ENCODE peak calls at places on chromosome 19, in ten cellular contexts. B is DND-41, E is neuronal stem cell, A is IMR-90, I is mammary epithelial cell, W is hepatocyte, Q is endothelial cell of umbilical vein, N is fibroblast of lung, K is PC-3, X is HepG2. U is an unnamed sample. For H3K27me3, the result is how much of the 10 kb centered on the place peaks cover.

GRCh38 chr19:54473071-54473941 is at the start of gene CDC42EP5:
- DNase-seq in B (no peak), E (no peak), A (peak), I (peak), W (peak), Q (peak), N (peak), K (no peak), X (no peak), U (no peak)

GRCh38 chr19:3284759-3285646 is 60.5 kb downstream of the CELF5 start:
- DNase-seq in B (peak), E (peak), A (peak), I (peak), W (peak), Q (peak), N (peak), K (peak), X (peak), U (peak)

GRCh38 chr19:11554160-11554559 is 4.9 kb downstream of the ELOF1 start:
- DNase-seq in B (no peak), E (no peak), A (no peak), I (no peak), W (no peak), Q (no peak), N (no peak), K (no peak), X (no peak), U (no peak)

GRCh38 chr19:15181394-15181793 is 19.4 kb downstream of the NOTCH3 start:
- DNase-seq in B (no peak), E (no peak), A (no peak), I (no peak), W (no peak), Q (no peak), N (no peak), K (no peak), X (no peak), U (no peak)

GRCh38 chr19:54684537-54684936 is 21.8 kb downstream of the LILRB4 start:
- DNase-seq in B (peak), E (no peak), A (no peak), I (peak), W (no peak), Q (no peak), N (no peak), K (peak), X (peak), U (no peak)

GRCh38 chr19:46211201-46211881 is 18.2 kb upstream of the IGFL1 start:
- DNase-seq in B (no peak), E (no peak), A (no peak), I (peak), W (peak), Q (peak), N (no peak), K (peak), X (no peak), U (peak)

GRCh38 chr19:7257148-7258041 is 36.8 kb downstream of the INSR start:
- DNase-seq in B (no peak), E (no peak), A (peak), I (peak), W (peak), Q (peak), N (peak), K (peak), X (peak), U (peak)

GRCh38 chr19:49593233-49594113 is 2.5 kb downstream of the PRR12 start:
- DNase-seq in B (peak), E (peak), A (peak), I (peak), W (peak), Q (peak), N (peak), K (peak), X (no peak), U (no peak)

GRCh38 chr19:4371209-4371897 is 28.0 kb downstream of the MPND start:
- DNase-seq in B (no peak), E (no peak), A (no peak), I (no peak), W (no peak), Q (no peak), N (no peak), K (no peak), X (no peak), U (no peak)

GRCh38 chr19:30375651-30376050 is 3.5 kb downstream of the ZNF536 start:
- DNase-seq in B (no peak), E (no peak), A (no peak), I (no peak), W (no peak), Q (no peak), N (no peak), K (no peak), X (no peak), U (no peak)

GRCh38 chr19:39194832-39195542 is 1.8 kb upstream of the NCCRP1 start:
- DNase-seq in B (no peak), E (no peak), A (no peak), I (no peak), W (no peak), Q (no peak), N (no peak), K (peak), X (no peak), U (no peak)

GRCh38 chr19:42176990-42177685 is 40.3 kb downstream of the DEDD2 start:
- DNase-seq in B (peak), E (peak), A (peak), I (peak), W (peak), Q (peak), N (peak), K (peak), X (peak), U (no peak)

GRCh38 chr19:45344621-45345505 is 4.3 kb downstream of the KLC3 start:
- DNase-seq in B (no peak), E (no peak), A (no peak), I (peak), W (no peak), Q (no peak), N (no peak), K (no peak), X (no peak), U (no peak)

GRCh38 chr19:15123900-15124299 is 16.7 kb downstream of the SYDE1 start:
- DNase-seq in B (no peak), E (no peak), A (no peak), I (no peak), W (no peak), Q (no peak), N (no peak), K (no peak), X (no peak), U (no peak)

DNA sequence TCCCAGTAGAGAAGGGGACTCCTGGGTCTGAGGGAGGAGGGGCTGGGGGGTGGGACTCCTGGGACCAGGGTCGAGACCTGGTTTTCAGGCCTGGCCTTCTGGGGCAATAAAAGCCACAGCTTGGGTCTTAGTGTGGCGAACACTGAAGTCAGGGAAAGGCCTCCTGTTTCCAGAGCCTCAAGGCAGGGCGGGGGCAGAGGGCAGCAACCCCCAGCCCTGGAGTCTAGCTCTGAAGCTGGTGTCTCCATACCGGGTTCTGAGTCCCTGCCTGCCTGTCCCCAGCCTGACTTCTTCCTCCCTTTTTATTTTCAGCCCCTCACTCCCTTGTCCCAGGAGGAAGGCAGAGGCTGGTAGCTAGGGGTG is 291 bp upstream of the GRIN2D start:
- DNase-seq in B (no peak), E (no peak), A (no peak), I (no peak), W (no peak), Q (no peak), N (no peak), K (no peak), X (no peak), U (no peak)
- H3K27me3 ChIP-seq in B (under half), E (under half), A (half or more), I (under half), W (under half), Q (under half), N (under half), K (under half), X (under half), U (under half)

GRCh38 chr19:35350591-35350990 is 2.9 kb downstream of the FFAR1 start:
- DNase-seq in B (no peak), E (no peak), A (no peak), I (no peak), W (no peak), Q (no peak), N (no peak), K (no peak), X (no peak), U (no peak)

GRCh38 chr19:35352448-35353304 is 5.0 kb downstream of the FFAR1 start:
- DNase-seq in B (peak), E (peak), A (peak), I (peak), W (peak), Q (peak), N (peak), K (peak), X (peak), U (peak)

GRCh38 chr19:35353635-35354034 is 4.6 kb upstream of the FFAR3 start:
- DNase-seq in B (no peak), E (no peak), A (no peak), I (no peak), W (no peak), Q (no peak), N (peak), K (no peak), X (no peak), U (no peak)

GRCh38 chr19:35351441-35352176 is 3.9 kb downstream of the FFAR1 start:
- DNase-seq in B (no peak), E (no peak), A (no peak), I (no peak), W (no peak), Q (no peak), N (no peak), K (no peak), X (no peak), U (no peak)

DNA sequence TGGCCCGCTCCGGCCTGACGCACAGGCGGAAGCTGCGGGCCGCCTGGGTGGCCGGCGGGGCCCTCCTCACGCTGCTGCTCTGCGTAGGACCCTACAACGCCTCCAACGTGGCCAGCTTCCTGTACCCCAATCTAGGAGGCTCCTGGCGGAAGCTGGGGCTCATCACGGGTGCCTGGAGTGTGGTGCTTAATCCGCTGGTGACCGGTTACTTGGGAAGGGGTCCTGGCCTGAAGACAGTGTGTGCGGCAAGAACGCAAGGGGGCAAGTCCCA is 4.4 kb downstream of the FFAR1 start:
- DNase-seq in B (no peak), E (no peak), A (no peak), I (no peak), W (no peak), Q (no peak), N (no peak), K (no peak), X (no peak), U (no peak)
- H3K4me2 ChIP-seq in B (no peak), E (no peak), A (no peak), I (no peak), W (no peak), Q (no peak), N (no peak), K (no peak), X (no peak), U (no peak)

GRCh38 chr19:51751655-51752054 is at the start of gene FPR1:
- DNase-seq in B (no peak), E (no peak), A (no peak), I (peak), W (no peak), Q (no peak), N (no peak), K (peak), X (no peak), U (peak)
- H2AFZ ChIP-seq in B (no peak), E (no peak), A (no peak), I (peak), W (no peak), Q (no peak), N (no peak), K (no peak), X (no peak), U (peak)

GRCh38 chr19:19139876-19140229 is 1.6 kb upstream of the TMEM161A start:
- DNase-seq in B (no peak), E (no peak), A (no peak), I (no peak), W (no peak), Q (no peak), N (no peak), K (no peak), X (no peak), U (no peak)
- H3K27me3 ChIP-seq in B (under half), E (under half), A (under half), I (under half), W (under half), Q (under half), N (under half), K (under half), X (under half), U (under half)

DNA sequence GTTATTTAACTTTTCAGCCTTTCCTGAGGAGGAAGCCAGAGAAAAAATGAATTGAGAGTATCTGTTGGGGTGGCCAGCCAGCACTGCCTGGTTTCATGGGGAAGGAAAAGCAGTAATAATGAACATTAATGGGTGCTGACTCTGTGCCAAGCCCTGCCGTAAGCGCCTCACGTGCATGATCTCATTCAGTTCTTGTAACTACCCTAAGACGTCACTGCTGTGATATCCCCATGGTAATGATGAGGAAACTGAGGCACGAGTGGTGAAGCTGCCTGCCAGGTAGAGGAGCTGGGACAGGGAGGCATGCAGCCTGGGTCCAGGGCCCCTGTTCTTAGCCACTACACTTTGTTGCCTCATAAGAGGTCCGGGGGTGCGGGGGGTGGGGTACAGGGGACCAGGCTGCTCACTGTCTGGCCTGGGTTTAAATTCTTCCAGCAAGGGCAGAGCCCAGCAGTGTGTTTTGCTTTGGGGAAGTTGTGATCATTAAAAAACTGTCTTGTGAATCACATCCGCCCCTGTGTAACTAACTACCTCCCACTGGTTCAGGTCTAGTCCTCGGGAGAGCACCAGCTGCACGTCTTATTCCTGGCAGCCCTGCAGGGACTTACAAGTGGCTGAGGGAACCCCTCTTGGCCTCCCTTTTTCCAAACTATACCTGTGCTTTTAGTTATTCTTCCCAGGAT is 127.3 kb downstream of the SIPA1L3 start:
- DNase-seq in B (no peak), E (no peak), A (peak), I (no peak), W (no peak), Q (no peak), N (no peak), K (no peak), X (no peak), U (no peak)
- H3K4me2 ChIP-seq in B (no peak), E (no peak), A (no peak), I (no peak), W (no peak), Q (no peak), N (no peak), K (no peak), X (no peak), U (no peak)

GRCh38 chr19:51600940-51601575 is 29.1 kb downstream of the SIGLEC5 start:
- DNase-seq in B (no peak), E (no peak), A (no peak), I (no peak), W (no peak), Q (no peak), N (no peak), K (no peak), X (no peak), U (no peak)
- H2AFZ ChIP-seq in B (no peak), E (no peak), A (peak), I (no peak), W (no peak), Q (no peak), N (no peak), K (no peak), X (no peak), U (no peak)

GRCh38 chr19:593055-593454 is 3.4 kb downstream of the HCN2 start:
- DNase-seq in B (no peak), E (no peak), A (no peak), I (no peak), W (no peak), Q (no peak), N (no peak), K (no peak), X (no peak), U (no peak)
- H3K27me3 ChIP-seq in B (under half), E (half or more), A (under half), I (under half), W (under half), Q (under half), N (under half), K (under half), X (half or more), U (half or more)

DNA sequence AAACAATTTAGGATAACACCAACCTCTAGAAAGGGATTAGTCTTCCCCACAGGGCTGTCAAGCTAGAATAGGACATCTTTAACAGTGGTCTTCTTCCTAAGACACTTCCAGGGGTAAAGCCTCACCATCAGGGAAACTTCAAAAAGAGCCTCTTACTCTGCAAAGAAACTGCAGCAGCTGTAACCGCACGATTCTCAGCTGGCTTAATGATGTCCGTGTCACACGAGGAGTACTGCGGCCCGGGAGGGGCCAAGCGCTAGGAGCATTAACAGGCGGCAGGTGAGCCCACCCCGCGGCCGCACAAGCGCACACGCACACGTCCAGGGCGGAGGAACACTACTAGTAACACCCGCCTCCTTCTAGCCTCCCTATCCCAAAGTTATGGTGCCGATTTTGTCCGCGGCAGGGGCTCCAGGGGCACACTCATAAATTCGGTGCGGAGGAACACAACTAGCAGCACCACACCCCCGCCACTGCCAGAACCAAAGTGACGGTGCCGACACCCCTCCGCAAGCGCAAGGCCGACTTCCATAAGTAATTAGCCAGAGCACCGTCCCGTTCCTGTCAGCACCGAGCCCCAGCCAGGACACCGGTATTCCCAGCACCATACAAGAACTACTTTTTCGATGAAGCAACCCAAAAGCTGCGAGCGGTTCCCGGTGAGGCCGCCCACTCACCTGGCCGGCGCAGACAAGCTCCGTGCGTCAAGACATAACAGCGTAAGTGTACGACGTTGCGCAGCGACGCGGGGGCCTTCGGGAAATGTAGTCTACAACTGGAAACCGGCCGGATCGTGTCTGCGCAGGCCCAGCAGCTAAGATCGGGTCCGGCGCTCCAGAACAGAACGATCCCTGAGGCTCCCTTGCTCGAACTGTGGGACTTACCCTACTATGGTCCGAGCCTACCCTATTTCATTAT is at the start of the genes ZNF540 and ZNF571:
- DNase-seq in B (peak), E (peak), A (peak), I (peak), W (peak), Q (peak), N (peak), K (peak), X (peak), U (peak)
- H3K4me2 ChIP-seq in B (peak), E (peak), A (peak), I (peak), W (peak), Q (peak), N (peak), K (peak), X (peak), U (peak)